ENCODE peak calls at places on chromosomes 5 and 9, in eight cellular contexts. B is coronary artery, J is endodermal cell, U is heart left ventricle, Y is fibroblast of the aortic adventitia, Z is Kasumi-1, K is iPS-NIHi11, A is epithelial cell of esophagus. O is an unnamed sample.

GRCh38 chr5:179413711-179414458 is 68.6 kb upstream of the ADAMTS2 start:
- DNase-seq in B (peak), J (peak), U (no peak), Y (no peak), Z (no peak), K (peak), A (no peak), O (no peak)

GRCh38 chr9:35518212-35518917 is 28.5 kb downstream of the RUSC2 start:
- DNase-seq in B (no peak), J (peak), U (peak), Y (peak), Z (no peak), K (peak), A (peak), O (no peak)

GRCh38 chr5:143129910-143130703 is 273.4 kb downstream of the NR3C1 start:
- DNase-seq in B (no peak), J (no peak), U (no peak), Y (no peak), Z (no peak), K (no peak), A (no peak), O (no peak)

GRCh38 chr9:113503613-113504230 is 40.2 kb downstream of the RGS3 start:
- DNase-seq in B (no peak), J (no peak), U (no peak), Y (no peak), Z (no peak), K (no peak), A (no peak), O (no peak)

GRCh38 chr5:12385095-12385494 is 480.8 kb upstream of the CTNND2 start:
- DNase-seq in B (no peak), J (no peak), U (no peak), Y (no peak), Z (no peak), K (no peak), A (no peak), O (no peak)

GRCh38 chr5:136021016-136021405 is 7.8 kb upstream of the TGFBI start:
- DNase-seq in B (peak), J (peak), U (no peak), Y (peak), Z (no peak), K (no peak), A (peak), O (no peak)

GRCh38 chr5:17720070-17720469 is 85.8 kb downstream of the TAF11L14 start:
- DNase-seq in B (no peak), J (no peak), U (no peak), Y (no peak), Z (no peak), K (no peak), A (no peak), O (no peak)

GRCh38 chr5:174327317-174327864 is 281.9 kb downstream of the NSG2 start:
- DNase-seq in B (no peak), J (peak), U (peak), Y (peak), Z (peak), K (peak), A (peak), O (no peak)

GRCh38 chr5:143812085-143812705 is at the start of gene HMHB1:
- DNase-seq in B (no peak), J (no peak), U (peak), Y (no peak), Z (peak), K (no peak), A (no peak), O (no peak)

GRCh38 chr5:17991775-17992174 is 357.5 kb downstream of the TAF11L14 start:
- DNase-seq in B (no peak), J (peak), U (no peak), Y (no peak), Z (no peak), K (peak), A (no peak), O (no peak)

GRCh38 chr9:16197578-16198370 is 644.9 kb downstream of the CCDC171 start:
- DNase-seq in B (no peak), J (peak), U (no peak), Y (no peak), Z (no peak), K (no peak), A (no peak), O (no peak)

GRCh38 chr9:4137234-4137633 is 162.6 kb downstream of the GLIS3 start:
- DNase-seq in B (no peak), J (no peak), U (no peak), Y (peak), Z (no peak), K (peak), A (peak), O (no peak)